ENCODE peak calls at places on chromosomes 13 and 19, in four cellular contexts. T is AG09319, I is AG10803, B is A549. S is an unnamed sample.

GRCh38 chr13:104984296-104984818 is 1551.1 kb downstream of the EFNB2 start:
- DNase-seq in T (no peak), I (no peak), B (no peak), S (no peak)

GRCh38 chr13:82654851-82655517 is 1227.3 kb downstream of the SLITRK1 start:
- DNase-seq in T (peak), I (peak), B (no peak), S (no peak)

GRCh38 chr13:50344717-50345116 is 329.5 kb downstream of the KCNRG start:
- DNase-seq in T (no peak), I (no peak), B (no peak), S (no peak)

GRCh38 chr19:39333507-39333906 is 2.3 kb downstream of the GMFG start:
- DNase-seq in T (no peak), I (no peak), B (no peak), S (no peak)

GRCh38 chr19:917323-918151 is at the start of gene KISS1R:
- DNase-seq in T (no peak), I (no peak), B (peak), S (no peak)

GRCh38 chr13:47250141-47250540 is 353.3 kb upstream of the HTR2A start:
- DNase-seq in T (no peak), I (peak), B (no peak), S (no peak)

GRCh38 chr19:33194884-33195710 is 967 bp downstream of the LRP3 start:
- DNase-seq in T (no peak), I (peak), B (peak), S (peak)

GRCh38 chr13:90696656-90697055 is 650.8 kb upstream of the MIR17HG start:
- DNase-seq in T (no peak), I (no peak), B (no peak), S (no peak)

GRCh38 chr13:21501709-21502108 is 42.6 kb upstream of the ZDHHC20 start:
- DNase-seq in T (no peak), I (no peak), B (peak), S (no peak)

GRCh38 chr13:113022391-113023216 is 53.6 kb downstream of the MCF2L start:
- DNase-seq in T (no peak), I (no peak), B (no peak), S (peak)

GRCh38 chr19:45128109-45128508 is 32.7 kb downstream of the NKPD1 start:
- DNase-seq in T (no peak), I (no peak), B (no peak), S (no peak)

GRCh38 chr19:45128806-45129205 is 32.0 kb downstream of the NKPD1 start:
- DNase-seq in T (no peak), I (no peak), B (no peak), S (no peak)

GRCh38 chr19:45133661-45134060 is 27.1 kb downstream of the NKPD1 start:
- DNase-seq in T (no peak), I (no peak), B (no peak), S (no peak)

GRCh38 chr19:45130236-45130635 is 30.5 kb downstream of the NKPD1 start:
- DNase-seq in T (no peak), I (no peak), B (no peak), S (no peak)

DNA sequence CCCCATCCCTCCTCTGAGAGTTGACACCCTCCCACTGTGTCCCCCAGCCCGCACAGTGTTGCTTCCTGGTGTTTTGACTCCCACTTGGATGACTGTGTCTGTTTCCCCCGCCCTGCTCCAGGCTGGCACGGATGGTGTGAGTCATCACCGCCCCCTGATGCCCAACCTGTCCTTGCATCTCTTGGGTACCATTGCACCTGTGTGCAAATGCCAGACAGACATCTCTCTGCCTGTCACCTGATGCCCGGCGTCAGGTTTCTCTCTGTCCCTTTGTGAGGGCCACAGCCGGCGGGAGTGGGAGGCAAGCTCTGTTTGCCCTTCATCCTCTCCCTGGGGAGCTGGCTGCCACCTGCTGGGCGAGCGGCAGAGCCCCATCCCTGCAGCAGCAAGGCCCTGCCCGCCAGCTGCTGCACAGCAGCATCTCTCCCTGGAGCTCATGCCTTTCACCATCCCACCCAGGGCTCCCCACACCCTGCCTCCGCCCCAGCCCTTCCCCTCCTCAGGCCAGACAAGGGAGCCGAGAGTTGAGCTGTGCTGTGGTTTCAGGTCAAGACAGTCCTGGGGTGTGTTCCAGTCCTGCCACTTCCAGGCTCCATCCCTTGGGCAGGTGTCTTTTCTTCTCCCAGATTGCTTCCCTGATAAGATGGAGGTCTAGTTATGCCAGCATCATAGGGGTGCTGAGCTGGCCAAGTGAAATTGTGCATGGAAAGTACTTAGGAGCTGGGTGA is 29.7 kb downstream of the NKPD1 start:
- DNase-seq in T (no peak), I (no peak), B (peak), S (no peak)
- TF ChIP-seq CTCF in T (no peak), I (peak), B (peak), S (no peak)

GRCh38 chr19:55340784-55341147 is 1.1 kb downstream of the KMT5C start:
- DNase-seq in T (no peak), I (no peak), B (no peak), S (peak)
- TF ChIP-seq CTCF in T (peak), I (no peak), B (peak), S (no peak)

DNA sequence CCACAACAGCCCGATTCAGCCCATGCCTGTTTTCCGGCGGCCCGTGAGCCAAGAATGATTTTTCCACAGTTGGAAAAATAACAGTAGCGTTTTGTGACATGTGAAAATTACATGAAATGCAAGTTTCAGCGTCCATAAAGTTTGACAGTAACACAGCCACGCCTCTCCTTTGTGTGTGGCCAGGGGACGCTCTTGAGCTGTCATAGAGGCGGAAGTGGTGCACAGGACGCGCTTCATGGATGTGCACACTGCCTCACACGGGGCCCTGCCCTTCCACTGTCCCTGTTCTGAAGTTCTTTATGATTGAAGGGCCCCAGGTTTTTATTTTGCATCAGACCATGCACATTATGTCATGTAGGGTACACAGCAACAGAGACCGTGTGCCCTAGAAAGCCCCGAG is 12.4 kb upstream of the ELAVL1 start:
- DNase-seq in T (no peak), I (no peak), B (no peak), S (no peak)
- TF ChIP-seq CTCF in T (no peak), I (no peak), B (no peak), S (no peak)

GRCh38 chr13:114027046-114027760 is 53.3 kb upstream of the C13orf46 start:
- DNase-seq in T (peak), I (peak), B (no peak), S (no peak)

GRCh38 chr13:114024603-114025431 is 50.9 kb upstream of the C13orf46 start:
- DNase-seq in T (no peak), I (no peak), B (no peak), S (no peak)

GRCh38 chr13:114026128-114026880 is 52.4 kb upstream of the C13orf46 start:
- DNase-seq in T (no peak), I (no peak), B (no peak), S (no peak)

GRCh38 chr13:114023716-114024602 is 50.1 kb upstream of the C13orf46 start:
- DNase-seq in T (no peak), I (no peak), B (no peak), S (no peak)

GRCh38 chr13:114025432-114026127 is 51.7 kb upstream of the C13orf46 start:
- DNase-seq in T (no peak), I (peak), B (no peak), S (no peak)
- TF ChIP-seq CTCF in T (peak), I (peak), B (no peak), S (no peak)